ENCODE peak calls at places on chromosomes 13 and 19, in seven cellular contexts. I, L, V, D, M, S and C are unnamed samples. For H3K36me3 and H3K4me1, the result is how much of the 10 kb centered on the place peaks cover.

GRCh38 chr19:14089662-14090508 is 666 bp downstream of the SAMD1 start:
- DNase-seq in I (peak), L (no peak), V (peak), D (peak), M (peak), S (peak), C (peak)

GRCh38 chr13:112931028-112931934 is 37.7 kb upstream of the MCF2L start:
- DNase-seq in I (no peak), L (no peak), V (peak), D (no peak), M (no peak), S (peak), C (peak)

GRCh38 chr13:102707465-102707864 is 12.6 kb upstream of the METTL21C start:
- DNase-seq in I (no peak), L (no peak), V (no peak), D (no peak), M (no peak), S (no peak), C (no peak)

GRCh38 chr19:16038196-16038695 is 38.0 kb upstream of the TPM4 start:
- DNase-seq in I (no peak), L (no peak), V (no peak), D (no peak), M (no peak), S (no peak), C (peak)

GRCh38 chr13:77985866-77986636 is 67.4 kb upstream of the EDNRB start:
- DNase-seq in I (peak), L (peak), V (peak), D (no peak), M (no peak), S (no peak), C (no peak)

GRCh38 chr19:7679017-7679720 is 1.5 kb upstream of the TRAPPC5 start:
- DNase-seq in I (no peak), L (no peak), V (no peak), D (no peak), M (no peak), S (no peak), C (peak)

GRCh38 chr13:29956771-29957170 is 106.4 kb upstream of the UBL3 start:
- DNase-seq in I (no peak), L (no peak), V (no peak), D (no peak), M (no peak), S (no peak), C (no peak)

GRCh38 chr13:48783181-48783630 is 129.5 kb downstream of the CYSLTR2 start:
- DNase-seq in I (peak), L (peak), V (no peak), D (peak), M (peak), S (no peak), C (peak)

GRCh38 chr13:49776871-49777270 is 15.6 kb downstream of the KPNA3 start:
- DNase-seq in I (no peak), L (no peak), V (no peak), D (no peak), M (no peak), S (no peak), C (no peak)

GRCh38 chr19:31054430-31054829 is 294.8 kb downstream of the TSHZ3 start:
- DNase-seq in I (peak), L (peak), V (peak), D (no peak), M (peak), S (peak), C (peak)

GRCh38 chr19:54388001-54388802 is 23.5 kb upstream of the LAIR1 start:
- DNase-seq in I (no peak), L (no peak), V (no peak), D (no peak), M (no peak), S (no peak), C (peak)

GRCh38 chr19:12647490-12648071 is 19.0 kb downstream of the MAN2B1 start:
- DNase-seq in I (peak), L (no peak), V (peak), D (peak), M (peak), S (peak), C (peak)

GRCh38 chr13:73835138-73835721 is 299.0 kb downstream of the KLF12 start:
- DNase-seq in I (no peak), L (no peak), V (peak), D (no peak), M (no peak), S (peak), C (no peak)

GRCh38 chr19:35696835-35697234 is 7.5 kb upstream of the ZBTB32 start:
- DNase-seq in I (no peak), L (no peak), V (no peak), D (no peak), M (no peak), S (no peak), C (no peak)

GRCh38 chr13:28040977-28041376 is 52.5 kb upstream of the URAD start:
- DNase-seq in I (no peak), L (no peak), V (no peak), D (no peak), M (no peak), S (no peak), C (no peak)

GRCh38 chr19:13014101-13014920 is 19.0 kb downstream of the NFIX start:
- DNase-seq in I (no peak), L (no peak), V (peak), D (no peak), M (no peak), S (peak), C (no peak)

GRCh38 chr19:6533000-6533328 is 2.1 kb downstream of the TNFSF9 start:
- DNase-seq in I (no peak), L (no peak), V (peak), D (no peak), M (no peak), S (no peak), C (no peak)
- H3K36me3 ChIP-seq in I (under half), L (under half), V (under half), D (under half), M (under half), S (under half), C (under half)

GRCh38 chr13:25753976-25754375 is 297.8 kb downstream of the SHISA2 start:
- DNase-seq in I (no peak), L (no peak), V (no peak), D (no peak), M (no peak), S (no peak), C (no peak)

GRCh38 chr13:25756251-25756650 is 295.6 kb downstream of the SHISA2 start:
- DNase-seq in I (no peak), L (no peak), V (no peak), D (no peak), M (no peak), S (no peak), C (no peak)

GRCh38 chr13:25756916-25757315 is 294.9 kb downstream of the SHISA2 start:
- DNase-seq in I (no peak), L (no peak), V (peak), D (no peak), M (no peak), S (peak), C (no peak)

GRCh38 chr13:25752957-25753540 is 298.8 kb downstream of the SHISA2 start:
- DNase-seq in I (peak), L (peak), V (no peak), D (no peak), M (peak), S (no peak), C (peak)
- H3K4me3 ChIP-seq in I (no peak), L (no peak), V (no peak), D (no peak), M (no peak), S (no peak), C (no peak)

GRCh38 chr19:40283414-40284250 is 1.5 kb downstream of the AKT2 start:
- DNase-seq in I (no peak), L (no peak), V (no peak), D (no peak), M (no peak), S (no peak), C (no peak)

GRCh38 chr19:40284251-40284500 is 969 bp downstream of the AKT2 start:
- DNase-seq in I (no peak), L (no peak), V (no peak), D (no peak), M (no peak), S (no peak), C (no peak)

GRCh38 chr19:40285353-40286234 is 449 bp upstream of the AKT2 start:
- DNase-seq in I (peak), L (peak), V (peak), D (peak), M (peak), S (peak), C (peak)

GRCh38 chr19:40286235-40286530 is 1.0 kb upstream of the AKT2 start:
- DNase-seq in I (no peak), L (no peak), V (no peak), D (no peak), M (no peak), S (no peak), C (no peak)

GRCh38 chr19:40284501-40285352 is at the start of gene AKT2:
- DNase-seq in I (no peak), L (peak), V (peak), D (peak), M (no peak), S (peak), C (no peak)
- H3K4me1 ChIP-seq in I (half or more), L (half or more), V (under half), D (half or more), M (half or more), S (under half), C (under half)

GRCh38 chr19:38606131-38606530 is 11.6 kb downstream of the MAP4K1 start:
- DNase-seq in I (no peak), L (no peak), V (no peak), D (no peak), M (no peak), S (peak), C (no peak)
- H3K36me3 ChIP-seq in I (under half), L (under half), V (under half), D (under half), M (under half), S (under half), C (under half)

DNA sequence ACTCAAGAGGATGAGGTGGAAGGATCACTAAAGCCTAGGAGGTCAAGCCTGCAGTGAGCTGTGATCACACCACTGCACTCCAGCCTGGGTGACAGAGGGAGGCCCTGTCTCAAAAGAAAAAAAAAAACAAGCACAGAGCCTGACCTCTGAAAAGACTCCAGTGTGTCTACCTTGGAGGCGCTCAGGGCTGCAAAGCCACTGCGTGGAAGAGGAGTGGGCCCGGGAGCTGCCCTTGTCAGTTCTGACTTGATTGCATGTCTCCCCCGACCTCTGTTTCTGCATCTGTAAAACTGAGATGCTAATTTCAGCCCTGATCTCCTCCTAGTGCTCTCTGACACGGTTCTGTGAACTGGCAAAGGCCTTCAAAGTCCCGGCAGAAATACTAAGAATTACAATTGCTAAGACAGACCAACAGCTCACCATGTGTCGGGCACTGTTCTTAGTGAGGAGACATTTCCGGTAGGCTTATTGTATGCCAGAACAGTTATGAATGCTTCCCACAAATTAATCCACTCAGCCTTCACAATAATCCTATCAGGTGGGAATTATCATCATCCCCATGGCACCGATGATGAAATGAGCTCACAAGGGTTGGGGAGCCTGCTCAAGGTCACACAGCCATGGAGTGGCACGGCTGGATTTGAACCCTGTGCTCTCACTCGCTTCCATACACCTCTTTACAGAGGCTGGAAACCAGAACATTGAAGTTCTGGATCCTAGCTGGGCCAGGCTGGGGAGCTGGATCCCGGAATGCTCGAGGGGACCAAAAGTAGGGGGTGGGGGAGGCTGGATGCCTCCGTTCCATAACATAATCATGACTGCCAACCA is 3.5 kb downstream of the AKT2 start:
- DNase-seq in I (no peak), L (no peak), V (no peak), D (no peak), M (no peak), S (no peak), C (no peak)
- H3K4me3 ChIP-seq in I (no peak), L (no peak), V (no peak), D (no peak), M (no peak), S (no peak), C (no peak)

GRCh38 chr19:958967-959685 is 25.0 kb upstream of the WDR18 start:
- DNase-seq in I (no peak), L (no peak), V (peak), D (no peak), M (no peak), S (no peak), C (no peak)
- H3K4me1 ChIP-seq in I (under half), L (under half), V (under half), D (under half), M (under half), S (under half), C (under half)